ENCODE peak calls at places on chromosomes 13 and 19, in nine cellular contexts. S, Y, D, Q, B, G, F, U and Z are unnamed samples.

GRCh38 chr19:7115721-7116120 is 46.2 kb downstream of the ZNF557 start:
- DNase-seq in S (no peak), Y (no peak), D (no peak), Q (no peak), B (no peak), G (no peak), F (no peak), U (no peak), Z (no peak)

GRCh38 chr13:113411216-113412023 is 41.9 kb downstream of the ADPRHL1 start:
- DNase-seq in S (no peak), Y (peak; percentile 97), D (peak; percentile 71), Q (no peak), B (no peak), G (peak; percentile 97), F (peak; percentile 89), U (peak; percentile 98), Z (no peak)

GRCh38 chr19:38649305-38650179 is 2.1 kb downstream of the ACTN4 start:
- DNase-seq in S (no peak), Y (no peak), D (peak; percentile 58), Q (no peak), B (no peak), G (peak; percentile 49), F (no peak), U (no peak), Z (no peak)

GRCh38 chr13:97359181-97360057 is 74.5 kb upstream of the RAP2A start:
- DNase-seq in S (peak; percentile 77), Y (peak; percentile 47), D (peak; percentile 44), Q (no peak), B (peak; percentile 64), G (peak; percentile 90), F (peak; percentile 87), U (peak; percentile 60), Z (peak; percentile 57)

GRCh38 chr13:21047087-21047486 is 14.3 kb downstream of the LATS2 start:
- DNase-seq in S (no peak), Y (no peak), D (no peak), Q (no peak), B (no peak), G (no peak), F (no peak), U (no peak), Z (no peak)

GRCh38 chr19:37466277-37466797 is 907 bp downstream of the ZNF569 start:
- DNase-seq in S (no peak), Y (no peak), D (no peak), Q (no peak), B (no peak), G (no peak), F (no peak), U (no peak), Z (no peak)

GRCh38 chr13:27372896-27373295 is 51.5 kb upstream of the GTF3A start:
- DNase-seq in S (peak; percentile 27), Y (no peak), D (no peak), Q (no peak), B (no peak), G (peak; percentile 31), F (no peak), U (no peak), Z (no peak)

GRCh38 chr13:26050568-26051230 is 1.1 kb downstream of the SHISA2 start:
- DNase-seq in S (peak; percentile 70), Y (peak; percentile 22), D (no peak), Q (peak; percentile 66), B (no peak), G (peak; percentile 31), F (no peak), U (peak; percentile 48), Z (no peak)

GRCh38 chr19:6740589-6741348 is 1.3 kb downstream of the TRIP10 start:
- DNase-seq in S (peak; percentile 58), Y (no peak), D (peak; percentile 80), Q (no peak), B (no peak), G (peak; percentile 51), F (no peak), U (peak; percentile 35), Z (no peak)

DNA sequence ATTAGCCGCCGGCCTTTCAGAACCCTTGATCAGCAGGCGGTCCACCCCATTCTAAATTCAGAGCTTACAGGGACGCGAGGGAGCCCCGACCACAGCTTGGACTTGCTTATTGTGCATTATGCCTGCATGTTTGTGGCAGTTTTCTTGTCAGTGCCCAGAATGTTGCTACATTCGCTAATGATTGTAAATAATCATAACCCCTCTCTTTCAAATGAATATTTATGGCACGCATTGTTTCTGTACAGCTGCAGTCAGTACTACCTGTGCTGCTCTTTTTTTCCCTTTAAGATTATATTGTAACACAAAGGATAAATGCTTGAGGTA is 321 bp upstream of the VPS36 start:
- DNase-seq in S (no peak), Y (no peak), D (no peak), Q (no peak), B (no peak), G (no peak), F (no peak), U (no peak), Z (no peak)
- H3K4me3 ChIP-seq in S (no peak overlapping the region), Y (peak overlapping the region; percentile 90), D (peak overlapping the region; percentile 84), Q (peak overlapping the region; percentile 92), B (peak overlapping the region; percentile 49), G (peak overlapping the region; percentile 54), F (peak overlapping the region; percentile 34), U (peak overlapping the region; percentile 34), Z (no peak overlapping the region)

GRCh38 chr19:729564-730381 is 21.0 kb downstream of the PALM start:
- DNase-seq in S (no peak), Y (no peak), D (no peak), Q (no peak), B (no peak), G (no peak), F (no peak), U (no peak), Z (no peak)

GRCh38 chr19:730382-730668 is 20.6 kb upstream of the MISP start:
- DNase-seq in S (no peak), Y (no peak), D (no peak), Q (no peak), B (no peak), G (no peak), F (no peak), U (no peak), Z (no peak)

GRCh38 chr19:725461-726089 is 16.8 kb downstream of the PALM start:
- DNase-seq in S (no peak), Y (no peak), D (no peak), Q (no peak), B (no peak), G (no peak), F (no peak), U (no peak), Z (no peak)

GRCh38 chr19:726993-727956 is 18.5 kb downstream of the PALM start:
- DNase-seq in S (no peak), Y (no peak), D (no peak), Q (no peak), B (no peak), G (no peak), F (no peak), U (no peak), Z (no peak)

DNA sequence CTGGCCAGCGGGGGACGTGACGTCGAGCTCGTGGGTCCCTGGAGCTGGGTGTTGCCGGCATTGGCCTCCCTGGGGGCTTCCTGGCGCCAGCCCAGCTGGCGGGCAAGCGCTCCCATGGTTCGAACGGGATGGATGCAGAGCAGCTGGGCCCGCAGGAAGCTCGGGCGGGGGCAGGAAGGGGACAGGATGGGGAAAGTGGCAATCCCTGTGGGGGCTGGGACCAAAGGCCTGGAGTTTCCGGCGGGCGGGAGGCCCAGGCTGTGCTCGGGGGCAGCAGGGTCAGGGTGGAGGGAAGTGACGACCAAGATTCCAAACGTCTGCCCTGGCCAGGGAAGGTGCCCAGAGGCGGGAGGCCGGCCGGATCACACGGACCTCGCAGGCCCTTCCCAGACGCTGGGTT is 19.3 kb downstream of the PALM start:
- DNase-seq in S (no peak), Y (no peak), D (peak; percentile 81), Q (no peak), B (no peak), G (no peak), F (no peak), U (no peak), Z (no peak)
- H3K27ac ChIP-seq in S (no peak overlapping the region), Y (no peak overlapping the region), D (peak overlapping the region; percentile 92), Q (peak overlapping the region; percentile 77), B (no peak overlapping the region), G (no peak overlapping the region), F (no peak overlapping the region), U (no peak overlapping the region), Z (no peak overlapping the region)

GRCh38 chr13:61316647-61317046 is 99.0 kb downstream of the PCDH20 start:
- DNase-seq in S (no peak), Y (no peak), D (no peak), Q (peak; percentile 88), B (no peak), G (no peak), F (no peak), U (no peak), Z (no peak)
- H3K9me3 ChIP-seq in S (no peaks in the 10 kb centered on the region), Y (no peaks in the 10 kb centered on the region), D (peaks cover 5% of the 10 kb centered on the region), Q (no peaks in the 10 kb centered on the region), B (peaks cover 3% of the 10 kb centered on the region), G (no peaks in the 10 kb centered on the region), F (peaks cover 8% of the 10 kb centered on the region), U (no peaks in the 10 kb centered on the region), Z (peaks cover 6% of the 10 kb centered on the region)

GRCh38 chr13:82522872-82523271 is 1359.4 kb downstream of the SLITRK1 start:
- DNase-seq in S (no peak), Y (no peak), D (no peak), Q (no peak), B (no peak), G (no peak), F (no peak), U (no peak), Z (no peak)
- H3K4me3 ChIP-seq in S (no peak overlapping the region), Y (no peak overlapping the region), D (no peak overlapping the region), Q (no peak overlapping the region), B (no peak overlapping the region), G (no peak overlapping the region), F (no peak overlapping the region), U (no peak overlapping the region), Z (no peak overlapping the region)

GRCh38 chr19:4831351-4832340 is at the start of gene TICAM1:
- DNase-seq in S (peak; percentile 32), Y (peak; percentile 39), D (peak; percentile 83), Q (no peak), B (peak; percentile 66), G (peak; percentile 86), F (no peak), U (peak; percentile 60), Z (peak; percentile 80)

GRCh38 chr19:4829001-4829712 is 2.4 kb downstream of the TICAM1 start:
- DNase-seq in S (no peak), Y (no peak), D (no peak), Q (no peak), B (no peak), G (no peak), F (no peak), U (no peak), Z (no peak)

GRCh38 chr19:4830332-4830731 is 1.2 kb downstream of the TICAM1 start:
- DNase-seq in S (no peak), Y (no peak), D (no peak), Q (no peak), B (no peak), G (no peak), F (no peak), U (no peak), Z (no peak)

GRCh38 chr19:4832776-4833175 is 1.3 kb upstream of the TICAM1 start:
- DNase-seq in S (no peak), Y (no peak), D (no peak), Q (no peak), B (no peak), G (no peak), F (no peak), U (no peak), Z (no peak)

DNA sequence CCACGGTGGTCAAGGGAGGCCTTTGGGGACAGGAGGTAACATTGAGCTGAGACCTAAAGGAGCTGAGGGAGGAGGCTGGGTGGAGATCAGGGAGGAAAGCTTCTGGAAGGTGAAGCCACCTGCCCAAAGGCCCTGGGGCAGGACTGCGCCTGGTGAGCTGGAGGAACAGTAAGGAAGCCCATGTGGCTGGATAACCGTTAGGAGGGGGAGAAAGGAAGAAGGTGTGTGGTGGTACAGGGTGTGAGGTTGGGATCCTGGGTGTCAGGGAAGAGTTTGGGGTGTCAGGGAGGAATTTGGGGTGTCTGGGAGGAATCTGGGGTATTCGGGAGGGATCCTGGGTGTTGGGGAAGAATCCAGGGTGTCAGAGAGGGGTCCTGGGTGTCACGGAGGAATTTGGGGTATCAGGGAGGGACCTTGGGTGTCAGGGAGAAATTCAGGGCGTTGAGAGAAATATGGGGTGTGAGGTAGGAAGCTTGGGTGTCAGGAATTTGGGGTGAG is 695 bp downstream of the TICAM1 start:
- DNase-seq in S (no peak), Y (no peak), D (no peak), Q (no peak), B (no peak), G (peak; percentile 29), F (no peak), U (no peak), Z (no peak)
- H3K27ac ChIP-seq in S (no peak overlapping the region), Y (no peak overlapping the region), D (peak overlapping the region; percentile 96), Q (peak overlapping the region; percentile 90), B (peak overlapping the region; percentile 72), G (peak overlapping the region; percentile 74), F (no peak overlapping the region), U (peak overlapping the region; percentile 79), Z (peak overlapping the region; percentile 92)